ENCODE peak calls at places on chromosomes 6 and 20, in five cellular contexts. S, M, A, Q and I are unnamed samples.

GRCh38 chr6:4580361-4580760 is 195.8 kb upstream of the CDYL start:
- DNase-seq in S (no peak), M (no peak), A (no peak), Q (no peak), I (no peak)

GRCh38 chr6:11083491-11083890 is 10.1 kb upstream of the SMIM13 start:
- DNase-seq in S (peak), M (peak), A (no peak), Q (no peak), I (no peak)

GRCh38 chr20:45311589-45312211 is 3.6 kb upstream of the MATN4 start:
- DNase-seq in S (peak), M (peak), A (peak), Q (peak), I (no peak)

GRCh38 chr6:27688014-27688586 is 215.2 kb upstream of the ZNF184 start:
- DNase-seq in S (peak), M (peak), A (peak), Q (peak), I (peak)

GRCh38 chr20:37480915-37481314 is 40.1 kb upstream of the NNAT start:
- DNase-seq in S (no peak), M (no peak), A (no peak), Q (no peak), I (no peak)

GRCh38 chr6:17666646-17667045 is 40.1 kb downstream of the NUP153 start:
- DNase-seq in S (no peak), M (no peak), A (no peak), Q (no peak), I (no peak)

GRCh38 chr6:66662196-66662595 is 955.2 kb upstream of the EYS start:
- DNase-seq in S (peak), M (peak), A (no peak), Q (no peak), I (no peak)

GRCh38 chr6:125639621-125640020 is 109.8 kb upstream of the HEY2 start:
- DNase-seq in S (no peak), M (no peak), A (no peak), Q (no peak), I (no peak)

GRCh38 chr6:43040542-43041257 is 13.0 kb downstream of the CUL7 start:
- DNase-seq in S (no peak), M (no peak), A (no peak), Q (no peak), I (no peak)

GRCh38 chr20:13580725-13581124 is 58.0 kb downstream of the TASP1 start:
- DNase-seq in S (no peak), M (no peak), A (no peak), Q (no peak), I (no peak)

GRCh38 chr6:159117031-159117430 is 52.2 kb upstream of the FNDC1 start:
- DNase-seq in S (peak), M (peak), A (no peak), Q (no peak), I (peak)

GRCh38 chr20:47258745-47259695 is 97.5 kb downstream of the ZMYND8 start:
- DNase-seq in S (no peak), M (peak), A (no peak), Q (no peak), I (no peak)